ENCODE peak calls at places on chromosomes 2 and 18, in nine cellular contexts. P is fibroblast of mammary gland; L is CD8-positive, alpha-beta T cell; O is left lung; V is progenitor cell of endocrine pancreas; J is foreskin keratinocyte; N is glutamatergic neuron; B is epithelial cell of esophagus; Z is GM12864. F is an unnamed sample.

GRCh38 chr2:241837197-241837596 is 21.5 kb downstream of the PDCD1 start:
- DNase-seq in P (no peak), L (no peak), O (no peak), V (no peak), J (no peak), N (no peak), B (no peak), Z (no peak), F (no peak)

GRCh38 chr2:3639653-3640052 is 18.3 kb upstream of the ALLC start:
- DNase-seq in P (no peak), L (no peak), O (peak), V (no peak), J (no peak), N (no peak), B (no peak), Z (no peak), F (no peak)

GRCh38 chr18:57533399-57533884 is 53.1 kb downstream of the FECH start:
- DNase-seq in P (peak), L (no peak), O (no peak), V (no peak), J (no peak), N (no peak), B (no peak), Z (no peak), F (peak)

GRCh38 chr2:224982910-224983688 is 59.2 kb downstream of the DOCK10 start:
- DNase-seq in P (peak), L (peak), O (peak), V (no peak), J (no peak), N (peak), B (no peak), Z (no peak), F (no peak)

GRCh38 chr2:156573710-156574109 is 137.5 kb downstream of the GPD2 start:
- DNase-seq in P (no peak), L (no peak), O (no peak), V (no peak), J (no peak), N (no peak), B (no peak), Z (no peak), F (no peak)

GRCh38 chr2:203994735-203995134 is 58.2 kb downstream of the ICOS start:
- DNase-seq in P (no peak), L (no peak), O (no peak), V (no peak), J (no peak), N (no peak), B (no peak), Z (no peak), F (no peak)

GRCh38 chr2:128598862-128599441 is 280.3 kb upstream of the HS6ST1 start:
- DNase-seq in P (no peak), L (no peak), O (no peak), V (no peak), J (no peak), N (no peak), B (no peak), Z (no peak), F (no peak)

GRCh38 chr2:204437815-204438766 is 107.2 kb upstream of the PARD3B start:
- DNase-seq in P (no peak), L (no peak), O (peak), V (no peak), J (no peak), N (no peak), B (no peak), Z (no peak), F (no peak)

GRCh38 chr2:203720011-203720410 is 13.6 kb downstream of the CD28 start:
- DNase-seq in P (no peak), L (no peak), O (no peak), V (no peak), J (no peak), N (no peak), B (no peak), Z (no peak), F (no peak)

GRCh38 chr2:8806885-8807701 is 30.3 kb downstream of the KIDINS220 start:
- DNase-seq in P (no peak), L (no peak), O (no peak), V (no peak), J (no peak), N (no peak), B (no peak), Z (no peak), F (no peak)

GRCh38 chr2:232960862-232961261 is 52.2 kb downstream of the NGEF start:
- DNase-seq in P (no peak), L (no peak), O (no peak), V (no peak), J (no peak), N (no peak), B (peak), Z (no peak), F (no peak)

GRCh38 chr2:216574046-216574445 is 59.2 kb upstream of the IGFBP2 start:
- DNase-seq in P (peak), L (no peak), O (no peak), V (no peak), J (no peak), N (no peak), B (no peak), Z (no peak), F (no peak)

GRCh38 chr2:47226124-47227040 is 71.3 kb upstream of the STPG4 start:
- DNase-seq in P (no peak), L (no peak), O (no peak), V (no peak), J (no peak), N (no peak), B (no peak), Z (no peak), F (no peak)

GRCh38 chr2:195162194-195162593 is 494.8 kb upstream of the SLC39A10 start:
- DNase-seq in P (no peak), L (no peak), O (no peak), V (no peak), J (no peak), N (no peak), B (no peak), Z (no peak), F (no peak)

GRCh38 chr18:55346387-55346786 is 241.6 kb downstream of the TCF4 start:
- DNase-seq in P (no peak), L (no peak), O (no peak), V (no peak), J (no peak), N (no peak), B (no peak), Z (no peak), F (no peak)

GRCh38 chr18:35695803-35696202 is 114.3 kb downstream of the GALNT1 start:
- DNase-seq in P (no peak), L (no peak), O (no peak), V (no peak), J (no peak), N (no peak), B (no peak), Z (no peak), F (no peak)

GRCh38 chr2:165558832-165559231 is 89.3 kb downstream of the CSRNP3 start:
- DNase-seq in P (peak), L (no peak), O (no peak), V (no peak), J (no peak), N (no peak), B (peak), Z (no peak), F (no peak)

GRCh38 chr2:126571403-126571802 is 84.6 kb upstream of the GYPC start:
- DNase-seq in P (no peak), L (no peak), O (no peak), V (no peak), J (no peak), N (no peak), B (no peak), Z (no peak), F (no peak)

GRCh38 chr2:133004623-133005022 is 334.6 kb upstream of the LYPD1 start:
- DNase-seq in P (no peak), L (no peak), O (no peak), V (no peak), J (no peak), N (peak), B (no peak), Z (no peak), F (no peak)

GRCh38 chr2:222398446-222398885 is 25.9 kb upstream of the SGPP2 start:
- DNase-seq in P (no peak), L (no peak), O (no peak), V (no peak), J (no peak), N (no peak), B (no peak), Z (no peak), F (no peak)

GRCh38 chr18:9426753-9427152 is 48.6 kb upstream of the RALBP1 start:
- DNase-seq in P (no peak), L (no peak), O (no peak), V (no peak), J (no peak), N (no peak), B (no peak), Z (no peak), F (no peak)

GRCh38 chr18:12384261-12384660 is 7.2 kb upstream of the AFG3L2 start:
- DNase-seq in P (no peak), L (no peak), O (no peak), V (no peak), J (no peak), N (no peak), B (no peak), Z (no peak), F (no peak)

GRCh38 chr2:43220982-43221659 is 5.3 kb downstream of the ZFP36L2 start:
- DNase-seq in P (peak), L (peak), O (no peak), V (peak), J (peak), N (peak), B (peak), Z (no peak), F (peak)

GRCh38 chr2:64062840-64063239 is 43.6 kb upstream of the VPS54 start:
- DNase-seq in P (peak), L (no peak), O (no peak), V (no peak), J (peak), N (no peak), B (peak), Z (peak), F (no peak)

GRCh38 chr18:48940854-48941531 is 9.8 kb downstream of the SMAD7 start:
- DNase-seq in P (no peak), L (peak), O (no peak), V (no peak), J (no peak), N (no peak), B (no peak), Z (no peak), F (no peak)

GRCh38 chr2:183069174-183069573 is 9.4 kb upstream of the DUSP19 start:
- DNase-seq in P (no peak), L (no peak), O (no peak), V (no peak), J (no peak), N (no peak), B (no peak), Z (no peak), F (no peak)

GRCh38 chr2:49044680-49045079 is 109.6 kb downstream of the FSHR start:
- DNase-seq in P (no peak), L (no peak), O (no peak), V (no peak), J (no peak), N (no peak), B (no peak), Z (no peak), F (no peak)

GRCh38 chr2:178190938-178191910 is 3.1 kb upstream of the OSBPL6 start:
- DNase-seq in P (peak), L (no peak), O (no peak), V (no peak), J (no peak), N (no peak), B (peak), Z (peak), F (no peak)

GRCh38 chr2:145599761-145600160 is 1079.8 kb upstream of the ZEB2 start:
- DNase-seq in P (peak), L (no peak), O (no peak), V (no peak), J (no peak), N (no peak), B (peak), Z (no peak), F (no peak)

GRCh38 chr2:162989507-162989906 is 150.9 kb upstream of the KCNH7 start:
- DNase-seq in P (no peak), L (no peak), O (no peak), V (no peak), J (peak), N (no peak), B (peak), Z (no peak), F (no peak)

GRCh38 chr18:34697891-34698290 is 12.2 kb upstream of the DTNA start:
- DNase-seq in P (no peak), L (no peak), O (no peak), V (no peak), J (peak), N (no peak), B (peak), Z (no peak), F (no peak)

GRCh38 chr2:156385242-156385641 is 50.9 kb upstream of the GPD2 start:
- DNase-seq in P (no peak), L (no peak), O (no peak), V (no peak), J (no peak), N (no peak), B (no peak), Z (no peak), F (no peak)

GRCh38 chr2:112588611-112589045 is 4.2 kb downstream of the CHCHD5 start:
- DNase-seq in P (no peak), L (no peak), O (no peak), V (no peak), J (no peak), N (no peak), B (no peak), Z (no peak), F (no peak)

GRCh38 chr2:105827351-105828096 is 82.8 kb downstream of the NCK2 start:
- DNase-seq in P (no peak), L (no peak), O (no peak), V (no peak), J (peak), N (no peak), B (peak), Z (no peak), F (no peak)

GRCh38 chr2:30149513-30149912 is 2.7 kb downstream of the YPEL5 start:
- DNase-seq in P (no peak), L (no peak), O (no peak), V (no peak), J (no peak), N (no peak), B (no peak), Z (no peak), F (no peak)

GRCh38 chr2:69720404-69720803 is 21.5 kb upstream of the ANXA4 start:
- DNase-seq in P (peak), L (no peak), O (no peak), V (no peak), J (no peak), N (no peak), B (no peak), Z (no peak), F (no peak)

GRCh38 chr2:56127013-56127772 is 56.6 kb upstream of the CCDC85A start:
- DNase-seq in P (no peak), L (no peak), O (no peak), V (no peak), J (no peak), N (peak), B (no peak), Z (no peak), F (no peak)

GRCh38 chr2:207734636-207735512 is 23.4 kb downstream of the CCNYL1 start:
- DNase-seq in P (no peak), L (no peak), O (no peak), V (no peak), J (no peak), N (no peak), B (no peak), Z (no peak), F (no peak)
- TF ChIP-seq CTCF in P (no peak), L (no peak), O (no peak), V (no peak), J (no peak), N (no peak), B (no peak), Z (no peak), F (no peak)

DNA sequence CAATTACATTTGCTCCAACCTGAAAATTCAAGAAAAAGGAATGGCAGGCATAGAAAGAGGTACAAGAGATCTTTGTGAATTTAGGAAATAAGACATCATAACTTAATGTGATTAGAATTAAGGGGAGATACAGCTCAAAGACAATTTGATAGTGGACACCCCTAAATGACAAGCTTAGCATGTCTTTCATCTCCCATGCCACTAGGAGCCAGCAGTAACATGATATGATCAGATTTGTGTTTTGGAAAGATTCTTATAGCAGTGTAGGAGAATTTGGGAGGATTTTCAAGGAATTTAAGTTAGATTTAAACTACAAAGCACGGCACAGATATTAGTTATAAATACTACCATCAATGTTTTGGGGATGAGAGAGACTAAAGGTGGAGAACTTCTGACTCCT is 340.8 kb downstream of the RDH14 start:
- DNase-seq in P (peak), L (no peak), O (no peak), V (no peak), J (no peak), N (no peak), B (peak), Z (no peak), F (no peak)
- TF ChIP-seq CTCF in P (peak), L (no peak), O (no peak), V (no peak), J (peak), N (no peak), B (peak), Z (no peak), F (no peak)

GRCh38 chr2:218622606-218623238 is 15.0 kb downstream of the PLCD4 start:
- DNase-seq in P (no peak), L (no peak), O (no peak), V (no peak), J (no peak), N (no peak), B (no peak), Z (no peak), F (no peak)
- TF ChIP-seq CTCF in P (no peak), L (no peak), O (no peak), V (no peak), J (no peak), N (no peak), B (no peak), Z (no peak), F (no peak)

DNA sequence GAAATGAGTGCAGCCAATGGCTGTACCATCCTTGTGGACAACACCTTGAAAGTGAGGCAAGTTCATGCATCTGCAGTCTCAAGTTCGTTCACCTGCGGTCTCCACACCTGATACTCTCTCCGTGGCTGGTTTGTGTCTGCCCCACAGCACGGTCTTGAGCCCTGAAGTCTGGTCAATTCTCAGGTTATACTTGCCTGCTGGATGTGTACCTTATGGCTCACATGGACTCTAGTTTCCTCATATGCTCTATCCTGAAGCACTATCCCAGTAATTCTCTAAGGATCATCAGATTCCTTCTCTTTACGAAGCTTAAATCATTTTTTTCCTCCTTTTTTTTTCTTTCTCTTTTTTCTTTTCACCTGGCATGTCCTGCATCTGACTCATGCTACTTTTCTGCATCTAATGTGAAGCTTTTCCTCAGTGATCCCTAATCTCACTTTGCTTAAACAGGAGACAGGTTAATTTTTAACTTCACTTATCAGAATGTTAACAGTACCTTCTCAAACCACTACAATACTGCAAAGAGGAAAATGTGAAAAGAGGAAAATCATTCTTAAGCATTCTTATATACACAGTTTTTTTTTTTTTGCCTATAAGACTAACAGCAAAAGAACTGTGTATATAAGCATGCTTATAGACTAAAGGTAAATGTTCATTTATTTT is 511.2 kb downstream of the SOX11 start:
- DNase-seq in P (no peak), L (no peak), O (no peak), V (no peak), J (no peak), N (no peak), B (no peak), Z (no peak), F (no peak)
- TF ChIP-seq CTCF in P (no peak), L (no peak), O (no peak), V (no peak), J (no peak), N (no peak), B (no peak), Z (no peak), F (no peak)

GRCh38 chr2:231648579-231649174 is 56.0 kb downstream of the TEX44 start:
- DNase-seq in P (peak), L (no peak), O (peak), V (peak), J (no peak), N (peak), B (peak), Z (no peak), F (peak)
- TF ChIP-seq CTCF in P (peak), L (no peak), O (peak), V (peak), J (peak), N (peak), B (peak), Z (peak), F (peak)